ENCODE peak calls at places on chromosomes 6 and 20, in six cellular contexts. S, V, X, C, U and I are unnamed samples.

GRCh38 chr6:138765896-138766487 is 7.6 kb upstream of the CCDC28A start:
- DNase-seq in S (no peak), V (peak), X (peak), C (no peak), U (peak), I (no peak)

GRCh38 chr6:99195986-99196655 is 153.4 kb downstream of the FAXC start:
- DNase-seq in S (no peak), V (no peak), X (no peak), C (no peak), U (no peak), I (no peak)

GRCh38 chr6:47407295-47408281 is 70.0 kb upstream of the CD2AP start:
- DNase-seq in S (no peak), V (no peak), X (no peak), C (no peak), U (no peak), I (no peak)

GRCh38 chr20:62511915-62512610 is 36.3 kb upstream of the GATA5 start:
- DNase-seq in S (no peak), V (no peak), X (no peak), C (no peak), U (no peak), I (no peak)

GRCh38 chr20:37335642-37336368 is 10.1 kb upstream of the SRC start:
- DNase-seq in S (no peak), V (peak), X (no peak), C (no peak), U (peak), I (no peak)

GRCh38 chr6:2140438-2141128 is 104.8 kb downstream of the GMDS start:
- DNase-seq in S (no peak), V (no peak), X (no peak), C (no peak), U (peak), I (no peak)

GRCh38 chr6:106279179-106279578 is 46.4 kb downstream of the ATG5 start:
- DNase-seq in S (no peak), V (no peak), X (no peak), C (no peak), U (no peak), I (no peak)

GRCh38 chr20:11035211-11035610 is 361.4 kb upstream of the JAG1 start:
- DNase-seq in S (no peak), V (no peak), X (no peak), C (no peak), U (no peak), I (no peak)

GRCh38 chr20:48850257-48850656 is 22.5 kb upstream of the PREX1 start:
- DNase-seq in S (no peak), V (no peak), X (no peak), C (no peak), U (no peak), I (no peak)

GRCh38 chr20:34311118-34312023 is 8.2 kb upstream of the AHCY start:
- DNase-seq in S (no peak), V (no peak), X (no peak), C (peak), U (peak), I (no peak)

GRCh38 chr6:64221776-64222175 is 586.2 kb downstream of the PHF3 start:
- DNase-seq in S (no peak), V (no peak), X (no peak), C (no peak), U (no peak), I (no peak)

GRCh38 chr6:22078802-22079545 is 217.9 kb downstream of the PRL start:
- DNase-seq in S (peak), V (no peak), X (no peak), C (peak), U (no peak), I (no peak)

GRCh38 chr6:144248470-144249301 is 36.4 kb upstream of the UTRN start:
- DNase-seq in S (no peak), V (no peak), X (no peak), C (no peak), U (no peak), I (no peak)
- TF ChIP-seq YY1 in S (no peak), V (no peak), X (no peak), C (no peak), U (no peak), I (no peak)

DNA sequence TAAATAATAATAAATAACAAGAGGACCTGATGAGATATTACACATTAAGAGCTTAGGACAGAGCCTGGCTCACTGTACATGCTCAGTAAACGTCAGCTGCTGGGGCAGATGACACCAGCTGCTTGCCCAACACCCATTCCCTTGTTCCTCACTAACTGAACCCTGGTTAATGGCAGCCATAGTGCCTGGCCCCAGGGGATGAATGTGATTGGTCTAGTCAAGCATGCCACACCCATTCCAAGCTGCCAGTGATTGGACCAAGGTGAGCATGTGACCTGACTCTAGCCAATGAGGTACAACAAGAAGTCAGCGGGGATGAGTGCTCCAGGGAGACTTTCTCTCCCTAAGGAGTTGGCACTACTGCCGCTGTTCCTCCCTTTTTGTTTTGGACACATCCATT is 85.1 kb upstream of the PTPN1 start:
- DNase-seq in S (no peak), V (peak), X (peak), C (no peak), U (peak), I (no peak)
- TF ChIP-seq YY1 in S (no peak), V (peak), X (no peak), C (peak), U (peak), I (peak)

GRCh38 chr6:74585779-74586178 is 620.1 kb downstream of the COL12A1 start:
- DNase-seq in S (no peak), V (no peak), X (no peak), C (no peak), U (no peak), I (no peak)
- TF ChIP-seq YY1 in S (no peak), V (no peak), X (no peak), C (no peak), U (no peak), I (no peak)

GRCh38 chr6:121663292-121663691 is 227.8 kb downstream of the GJA1 start:
- DNase-seq in S (no peak), V (no peak), X (no peak), C (no peak), U (no peak), I (no peak)

GRCh38 chr6:121664199-121664598 is 228.8 kb downstream of the GJA1 start:
- DNase-seq in S (no peak), V (no peak), X (no peak), C (no peak), U (no peak), I (no peak)

GRCh38 chr6:121670511-121670910 is 235.1 kb downstream of the GJA1 start:
- DNase-seq in S (no peak), V (no peak), X (no peak), C (no peak), U (no peak), I (no peak)

GRCh38 chr6:121668259-121668658 is 232.8 kb downstream of the GJA1 start:
- DNase-seq in S (no peak), V (no peak), X (no peak), C (no peak), U (no peak), I (no peak)

DNA sequence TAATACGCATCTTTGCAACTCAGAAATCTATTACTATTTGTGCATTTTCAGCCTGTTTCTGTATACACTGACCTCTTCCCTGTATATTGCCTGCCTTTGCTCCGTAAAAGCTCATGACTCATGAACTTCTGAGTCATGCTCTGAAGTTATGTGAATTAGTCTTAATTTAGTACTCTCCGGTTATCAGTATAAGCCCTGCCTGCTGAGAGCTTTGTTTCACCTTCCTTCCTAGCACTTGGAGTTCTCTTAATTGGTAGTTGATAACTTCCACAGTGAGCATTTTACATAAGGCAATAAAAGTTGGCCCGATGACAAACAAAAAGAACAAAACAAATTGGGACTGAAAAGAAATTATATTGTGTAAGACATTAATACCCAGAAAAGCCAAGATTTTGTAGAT is 231.4 kb downstream of the GJA1 start:
- DNase-seq in S (no peak), V (no peak), X (no peak), C (no peak), U (no peak), I (no peak)
- TF ChIP-seq YY1 in S (no peak), V (no peak), X (no peak), C (no peak), U (no peak), I (no peak)

GRCh38 chr6:90168693-90169131 is 127.9 kb downstream of the BACH2 start:
- DNase-seq in S (no peak), V (no peak), X (no peak), C (no peak), U (no peak), I (no peak)
- TF ChIP-seq YY1 in S (no peak), V (no peak), X (no peak), C (no peak), U (no peak), I (no peak)